ENCODE peak calls at places on chromosomes 1 and 21, in five cellular contexts. X is brain microvascular endothelial cell; R is CD4-positive, alpha-beta memory T cell; D is kidney; H is nucleus accumbens. N is an unnamed sample.

GRCh38 chr21:40466893-40467483 is 380.0 kb downstream of the DSCAM start:
- DNase-seq in X (no peak), R (no peak), D (no peak), H (no peak), N (peak; percentile 4)

GRCh38 chr1:22597996-22598395 is 34.7 kb downstream of the EPHA8 start:
- DNase-seq in X (no peak), R (no peak), D (no peak), H (no peak), N (no peak)

GRCh38 chr21:33480481-33481103 is 818 bp upstream of the TMEM50B start:
- DNase-seq in X (no peak), R (no peak), D (no peak), H (no peak), N (no peak)

GRCh38 chr1:53608071-53608470 is 130.9 kb downstream of the GLIS1 start:
- DNase-seq in X (no peak), R (no peak), D (no peak), H (no peak), N (no peak)

GRCh38 chr1:235075121-235075954 is 53.3 kb downstream of the TOMM20 start:
- DNase-seq in X (peak; percentile 92), R (peak; percentile 66), D (peak; percentile 93), H (peak; percentile 23), N (peak; percentile 57)

GRCh38 chr1:11321656-11322491 is 48.9 kb downstream of the UBIAD1 start:
- DNase-seq in X (no peak), R (no peak), D (no peak), H (no peak), N (no peak)

GRCh38 chr1:178506177-178506576 is 6.7 kb upstream of the TEX35 start:
- DNase-seq in X (no peak), R (no peak), D (no peak), H (no peak), N (no peak)

GRCh38 chr1:230211436-230212145 is 144.6 kb downstream of the GALNT2 start:
- DNase-seq in X (no peak), R (no peak), D (no peak), H (no peak), N (peak; percentile 49)

GRCh38 chr1:54275349-54275748 is 75.4 kb downstream of the MRPL37 start:
- DNase-seq in X (no peak), R (no peak), D (peak; percentile 81), H (no peak), N (no peak)

GRCh38 chr1:172727956-172728603 is 69.2 kb downstream of the FASLG start:
- DNase-seq in X (peak; percentile 14), R (peak; percentile 65), D (no peak), H (no peak), N (peak; percentile 63)

GRCh38 chr1:45370575-45370974 is 30.3 kb upstream of the MUTYH start:
- DNase-seq in X (no peak), R (no peak), D (no peak), H (no peak), N (peak; percentile 64)

GRCh38 chr21:36534656-36535055 is 54.7 kb upstream of the CLDN14 start:
- DNase-seq in X (no peak), R (no peak), D (no peak), H (no peak), N (no peak)

GRCh38 chr1:118160825-118161224 is 24.2 kb downstream of the SPAG17 start:
- DNase-seq in X (no peak), R (no peak), D (no peak), H (no peak), N (no peak)

GRCh38 chr1:239963861-239964260 is 127.8 kb upstream of the FMN2 start:
- DNase-seq in X (no peak), R (no peak), D (no peak), H (no peak), N (no peak)

GRCh38 chr1:192835116-192835515 is 26.3 kb downstream of the RGS2 start:
- DNase-seq in X (no peak), R (no peak), D (no peak), H (no peak), N (no peak)

GRCh38 chr1:211118407-211119102 is 15.4 kb downstream of the KCNH1 start:
- DNase-seq in X (no peak), R (no peak), D (no peak), H (no peak), N (no peak)

GRCh38 chr1:105795741-105796140 is 1260.7 kb upstream of the PRMT6 start:
- DNase-seq in X (no peak), R (no peak), D (peak; percentile 45), H (no peak), N (no peak)

GRCh38 chr1:108114026-108114599 is 86.0 kb downstream of the SLC25A24 start:
- DNase-seq in X (no peak), R (no peak), D (no peak), H (no peak), N (peak; percentile 36)

GRCh38 chr1:96475882-96476281 is 245.7 kb upstream of the PTBP2 start:
- DNase-seq in X (no peak), R (no peak), D (no peak), H (no peak), N (no peak)

GRCh38 chr1:226181996-226182714 is 4.4 kb downstream of the ACBD3 start:
- DNase-seq in X (peak; percentile 33), R (no peak), D (no peak), H (no peak), N (peak; percentile 62)

GRCh38 chr1:44778705-44779576 is 3.6 kb downstream of the RPS8 start:
- DNase-seq in X (no peak), R (no peak), D (peak; percentile 12), H (no peak), N (no peak)